ENCODE peak calls at places on chromosomes 2 and 18, in eight cellular contexts. M is IMR-90, C is spleen, D is GM12878, H is breast epithelium, F is thyroid gland, W is tibial nerve, Y is adrenal gland. O is an unnamed sample.

GRCh38 chr18:35422227-35422626 is 45.1 kb upstream of the ZNF396 start:
- DNase-seq in W (no peak), F (no peak), C (no peak), D (no peak), Y (no peak), M (no peak), H (no peak), O (peak; percentile 34)

GRCh38 chr18:10139783-10140410 is 226.1 kb downstream of the VAPA start:
- DNase-seq in H (no peak), D (no peak), C (no peak), W (no peak), Y (no peak), M (peak; percentile 78), F (no peak), O (no peak)

GRCh38 chr2:197538412-197538811 is 22.5 kb downstream of the MOB4 start:
- DNase-seq in D (no peak), W (no peak), H (no peak), Y (no peak), C (no peak), M (peak; percentile 33), F (no peak), O (no peak)

GRCh38 chr2:187549951-187550555 is 4.2 kb downstream of the TFPI start:
- DNase-seq in C (no peak), M (no peak), D (no peak), F (no peak), W (no peak), H (no peak), Y (no peak), O (no peak)

GRCh38 chr2:147551331-147551730 is 293.5 kb upstream of the ACVR2A start:
- DNase-seq in C (no peak), D (no peak), M (no peak), H (no peak), Y (no peak), W (no peak), F (no peak), O (no peak)

GRCh38 chr18:46068763-46069162 is 3.3 kb downstream of the PSTPIP2 start:
- DNase-seq in W (no peak), M (no peak), H (no peak), D (no peak), F (no peak), Y (no peak), C (no peak), O (no peak)

GRCh38 chr2:21318263-21318662 is 194.5 kb downstream of the TDRD15 start:
- DNase-seq in F (no peak), W (no peak), H (no peak), C (no peak), M (no peak), D (no peak), Y (no peak), O (no peak)

GRCh38 chr2:180979086-180979934 is 1.1 kb upstream of the UBE2E3 start:
- DNase-seq in C (no peak), M (peak; percentile 76), W (no peak), H (no peak), D (no peak), F (peak; percentile 10), Y (no peak), O (no peak)

GRCh38 chr18:35024965-35025364 is 16.2 kb upstream of the MAPRE2 start:
- DNase-seq in C (no peak), D (no peak), F (peak; percentile 91), W (peak; percentile 55), M (peak; percentile 89), H (peak; percentile 55), Y (peak; percentile 83), O (no peak)

GRCh38 chr2:182904844-182905243 is 38.4 kb upstream of the FRZB start:
- DNase-seq in D (no peak), M (no peak), W (no peak), C (no peak), Y (no peak), H (no peak), F (no peak), O (no peak)

GRCh38 chr2:12717988-12718661 is 1.4 kb downstream of the TRIB2 start:
- DNase-seq in D (no peak), M (peak; percentile 27), F (peak; percentile 23), Y (peak; percentile 35), W (no peak), C (peak; percentile 85), H (peak; percentile 30), O (no peak)

GRCh38 chr2:26043862-26044736 is 10.2 kb downstream of the RAB10 start:
- DNase-seq in W (no peak), H (no peak), D (no peak), M (no peak), F (peak; percentile 21), C (no peak), Y (peak; percentile 71), O (peak; percentile 31)

GRCh38 chr18:74715865-74716712 is 118.4 kb downstream of the ZNF407 start:
- DNase-seq in C (no peak), M (no peak), H (no peak), Y (no peak), D (no peak), W (no peak), F (no peak), O (no peak)

GRCh38 chr2:24822049-24822706 is 29.0 kb downstream of the CENPO start:
- DNase-seq in W (no peak), H (no peak), C (no peak), Y (no peak), D (no peak), F (no peak), M (no peak), O (no peak)

GRCh38 chr2:160299540-160299939 is 99.5 kb upstream of the ITGB6 start:
- DNase-seq in F (no peak), C (no peak), Y (no peak), D (no peak), W (no peak), H (no peak), M (peak; percentile 73), O (no peak)

GRCh38 chr2:85787282-85787980 is 33.6 kb downstream of the ATOH8 start:
- DNase-seq in Y (no peak), F (no peak), H (no peak), D (no peak), W (no peak), C (peak; percentile 57), M (no peak), O (peak; percentile 18)

GRCh38 chr2:53905396-53905795 is 45.6 kb upstream of the GPR75 start:
- DNase-seq in W (no peak), M (no peak), F (no peak), D (no peak), H (no peak), Y (no peak), C (no peak), O (no peak)

GRCh38 chr2:53907582-53907981 is 47.8 kb upstream of the GPR75 start:
- DNase-seq in D (no peak), M (peak; percentile 10), H (no peak), W (no peak), Y (no peak), C (no peak), F (no peak), O (no peak)

GRCh38 chr2:53901192-53901591 is 41.4 kb upstream of the GPR75 start:
- DNase-seq in F (no peak), C (no peak), W (no peak), H (no peak), M (no peak), D (no peak), Y (no peak), O (no peak)

GRCh38 chr2:53903011-53903410 is 43.2 kb upstream of the GPR75 start:
- DNase-seq in H (no peak), M (no peak), Y (no peak), W (no peak), D (no peak), C (no peak), F (no peak), O (no peak)
- H3K36me3 ChIP-seq in H (peaks cover 8% of the 10 kb centered on the region), M (peaks cover 39% of the 10 kb centered on the region), Y (no peaks in the 10 kb centered on the region), W (peaks cover 96% of the 10 kb centered on the region), D (peaks cover 25% of the 10 kb centered on the region), C (peaks cover 100% of the 10 kb centered on the region), F (peaks cover 42% of the 10 kb centered on the region), O (peaks cover 99% of the 10 kb centered on the region)

GRCh38 chr18:48619016-48619415 is 80.2 kb downstream of the CTIF start:
- DNase-seq in F (no peak), H (no peak), M (peak; percentile 66), W (no peak), C (no peak), Y (no peak), D (no peak), O (no peak)
- H3K4me3 ChIP-seq in F (no peak overlapping the region), H (no peak overlapping the region), M (no peak overlapping the region), W (no peak overlapping the region), C (no peak overlapping the region), Y (no peak overlapping the region), D (no peak overlapping the region), O (no peak overlapping the region)

DNA sequence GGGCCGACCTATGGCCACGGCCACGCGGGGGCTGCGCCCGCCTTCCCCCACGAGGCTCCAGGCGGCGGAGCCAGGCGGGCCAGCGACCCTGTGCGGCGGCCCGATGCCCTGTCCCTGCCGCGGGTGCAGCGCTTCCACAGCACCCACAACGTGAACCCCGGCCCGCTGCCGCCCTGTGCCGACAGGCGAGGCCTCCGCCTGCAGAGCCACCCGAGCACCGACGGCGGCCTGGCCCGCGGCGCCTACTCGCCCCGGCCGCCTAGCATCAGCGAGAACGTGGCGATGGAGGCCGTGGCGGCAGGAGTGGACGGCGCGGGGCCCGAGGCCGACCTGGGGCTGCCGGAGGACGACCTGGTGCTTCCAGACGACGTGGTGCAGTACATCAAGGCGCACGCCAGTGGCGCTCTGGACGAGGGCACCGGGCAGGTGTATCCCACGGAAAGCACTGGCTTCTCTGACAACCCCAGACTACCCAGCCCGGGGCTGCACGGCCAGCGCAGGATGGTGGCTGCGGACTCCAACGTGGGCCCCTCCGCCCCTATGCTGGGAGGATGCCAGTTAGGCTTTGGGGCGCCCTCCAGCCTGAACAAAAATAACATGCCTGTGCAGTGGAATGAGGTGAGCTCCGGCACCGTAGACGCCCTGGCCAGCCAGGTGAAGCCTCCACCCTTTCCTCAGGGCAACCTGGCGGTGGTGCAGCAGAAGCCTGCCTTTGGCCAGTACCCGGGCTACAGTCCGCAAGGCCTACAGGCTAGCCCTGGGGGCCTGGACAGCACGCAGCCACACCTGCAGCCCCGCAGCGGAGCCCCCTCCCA is 253.3 kb downstream of the GLI2 start:
- DNase-seq in H (no peak), D (no peak), F (no peak), Y (no peak), M (no peak), W (no peak), C (peak; percentile 62), O (no peak)
- TF ChIP-seq POLR2A in H (no peak), D (no peak), F (no peak), Y (no peak), M (no peak), W (no peak), C (no peak), O (no peak)

DNA sequence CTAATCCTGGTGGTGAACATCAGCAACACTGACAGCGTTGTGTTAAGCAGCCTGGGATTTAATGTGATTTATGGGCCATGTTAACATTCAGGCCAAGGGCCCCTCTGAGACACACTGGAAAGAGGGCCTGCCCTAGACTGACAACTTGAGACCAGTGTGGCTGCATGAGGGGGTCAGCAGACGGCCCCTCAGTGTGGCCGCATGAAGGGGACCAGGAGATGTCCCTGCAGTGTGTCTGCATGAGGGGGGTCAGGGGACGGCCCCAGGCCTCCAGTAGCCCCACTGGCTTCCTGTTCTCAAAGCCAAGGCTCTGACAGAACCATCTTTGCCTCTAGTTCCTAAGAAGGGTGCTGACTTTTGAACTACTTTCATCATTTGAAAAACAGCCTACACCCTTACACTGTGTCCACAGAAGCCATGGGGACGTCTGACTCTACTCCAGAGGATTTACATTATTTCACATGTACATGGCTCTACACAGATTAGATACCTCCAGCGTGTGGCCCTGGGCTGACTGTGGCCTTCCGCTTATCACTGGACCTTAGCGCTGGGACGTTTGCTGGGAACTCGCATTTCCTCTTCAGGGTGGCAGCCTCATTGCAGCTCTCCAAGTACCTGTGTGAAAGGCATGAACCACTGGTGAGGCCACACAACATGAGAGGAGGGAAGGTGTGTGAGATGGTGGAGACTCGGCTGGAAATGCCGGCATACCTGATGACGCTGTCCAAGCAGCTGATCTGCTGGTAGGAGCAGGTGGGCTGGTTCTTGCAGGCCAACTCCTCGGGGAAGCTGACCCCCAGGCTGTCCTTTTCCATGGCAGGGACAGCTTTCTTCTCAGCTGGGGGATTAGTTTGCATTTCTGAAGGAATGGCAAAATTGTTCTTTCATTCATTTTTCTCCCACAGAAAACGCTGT is 18.2 kb upstream of the HES6 start:
- DNase-seq in W (no peak), C (peak; percentile 37), D (no peak), H (no peak), Y (no peak), M (no peak), F (no peak), O (no peak)
- H3K36me3 ChIP-seq in W (peaks cover 99% of the 10 kb centered on the region), C (peaks cover 99% of the 10 kb centered on the region), D (peaks cover 8% of the 10 kb centered on the region), H (peaks cover 8% of the 10 kb centered on the region), Y (no peaks in the 10 kb centered on the region), M (peaks cover 19% of the 10 kb centered on the region), F (peaks cover 37% of the 10 kb centered on the region), O (peaks cover 100% of the 10 kb centered on the region)

O was measured in heart left ventricle.